ENCODE peak calls at places on chromosome 1, in seven cellular contexts. I, W, Q, M, T, C and Y are unnamed samples.

GRCh38 chr1:193556042-193556441 is 369.6 kb upstream of the B3GALT2 start:
- DNase-seq in I (no peak), W (no peak), Q (no peak), M (no peak), T (no peak), C (no peak), Y (no peak)

GRCh38 chr1:157597959-157598667 is at the start of gene FCRL4:
- DNase-seq in I (no peak), W (no peak), Q (no peak), M (no peak), T (no peak), C (no peak), Y (no peak)

GRCh38 chr1:42385283-42385682 is 4.7 kb downstream of the RIMKLA start:
- DNase-seq in I (no peak), W (no peak), Q (peak), M (no peak), T (no peak), C (no peak), Y (no peak)

GRCh38 chr1:52702886-52703787 is 5.0 kb upstream of the COA7 start:
- DNase-seq in I (peak), W (no peak), Q (peak), M (peak), T (peak), C (peak), Y (peak)

GRCh38 chr1:69016468-69016867 is 519.6 kb upstream of the DEPDC1 start:
- DNase-seq in I (no peak), W (no peak), Q (no peak), M (no peak), T (no peak), C (no peak), Y (no peak)

GRCh38 chr1:244065960-244066388 is 14.9 kb downstream of the ZBTB18 start:
- DNase-seq in I (no peak), W (peak), Q (peak), M (no peak), T (no peak), C (no peak), Y (no peak)

GRCh38 chr1:109768335-109768650 is 4.6 kb upstream of the EPS8L3 start:
- DNase-seq in I (no peak), W (no peak), Q (no peak), M (no peak), T (no peak), C (no peak), Y (no peak)

GRCh38 chr1:6927626-6928025 is 142.4 kb downstream of the CAMTA1 start:
- DNase-seq in I (no peak), W (no peak), Q (no peak), M (no peak), T (no peak), C (no peak), Y (no peak)

GRCh38 chr1:76086597-76086996 is 12.1 kb downstream of the ST6GALNAC3 start:
- DNase-seq in I (no peak), W (no peak), Q (no peak), M (no peak), T (no peak), C (no peak), Y (no peak)

GRCh38 chr1:3663999-3664699 is 11.8 kb downstream of the TP73 start:
- DNase-seq in I (no peak), W (no peak), Q (no peak), M (no peak), T (no peak), C (no peak), Y (no peak)

GRCh38 chr1:112542206-112542973 is 33.6 kb downstream of the WNT2B start:
- DNase-seq in I (no peak), W (no peak), Q (no peak), M (no peak), T (peak), C (no peak), Y (no peak)

GRCh38 chr1:18796950-18797349 is 62.5 kb downstream of the TAS1R2 start:
- DNase-seq in I (no peak), W (no peak), Q (no peak), M (no peak), T (no peak), C (no peak), Y (no peak)

GRCh38 chr1:110626890-110627289 is 20.7 kb upstream of the KCNA2 start:
- DNase-seq in I (no peak), W (no peak), Q (no peak), M (no peak), T (no peak), C (peak), Y (no peak)

GRCh38 chr1:234986750-234987414 is 141.8 kb downstream of the TOMM20 start:
- DNase-seq in I (no peak), W (no peak), Q (peak), M (peak), T (no peak), C (no peak), Y (no peak)

GRCh38 chr1:169367096-169367685 is 406 bp downstream of the NME7 start:
- DNase-seq in I (no peak), W (no peak), Q (no peak), M (no peak), T (no peak), C (no peak), Y (no peak)

GRCh38 chr1:100868364-100868995 is 26.2 kb downstream of the EXTL2 start:
- DNase-seq in I (no peak), W (peak), Q (peak), M (no peak), T (no peak), C (no peak), Y (no peak)

GRCh38 chr1:176802316-176802715 is 339.3 kb downstream of the PAPPA2 start:
- DNase-seq in I (no peak), W (no peak), Q (no peak), M (no peak), T (no peak), C (no peak), Y (no peak)

GRCh38 chr1:176796583-176796982 is 333.6 kb downstream of the PAPPA2 start:
- DNase-seq in I (no peak), W (no peak), Q (no peak), M (no peak), T (no peak), C (no peak), Y (no peak)

GRCh38 chr1:176800978-176801552 is 338.1 kb downstream of the PAPPA2 start:
- DNase-seq in I (no peak), W (no peak), Q (no peak), M (no peak), T (no peak), C (no peak), Y (no peak)

GRCh38 chr1:176801553-176802020 is 338.6 kb downstream of the PAPPA2 start:
- DNase-seq in I (no peak), W (no peak), Q (no peak), M (no peak), T (no peak), C (no peak), Y (no peak)

GRCh38 chr1:176799327-176799726 is 336.4 kb downstream of the PAPPA2 start:
- DNase-seq in I (no peak), W (no peak), Q (no peak), M (no peak), T (no peak), C (no peak), Y (no peak)
- TF ChIP-seq CTCF in I (no peak), W (no peak), Q (no peak), M (no peak), T (no peak), C (no peak), Y (no peak)

DNA sequence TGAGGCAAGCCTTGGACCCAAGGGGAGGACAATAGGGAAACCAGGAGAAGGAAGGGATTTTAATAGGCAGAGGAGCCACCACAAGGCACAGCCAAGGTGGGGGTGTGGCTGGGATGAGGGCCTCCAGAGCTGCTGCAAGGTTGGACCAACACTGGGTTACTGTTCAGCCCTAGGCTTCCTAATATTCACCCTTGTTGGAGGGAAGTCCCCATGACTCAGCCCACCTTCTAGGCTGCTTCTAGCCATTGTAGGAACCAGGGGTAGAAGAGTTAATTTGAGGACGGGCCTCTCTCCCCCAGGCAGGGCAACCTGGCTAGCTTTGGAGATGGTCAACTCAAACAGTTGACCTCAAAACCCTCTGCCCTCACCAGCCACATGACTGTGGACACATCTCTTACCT is 59.5 kb downstream of the KCNN3 start:
- DNase-seq in I (no peak), W (no peak), Q (no peak), M (no peak), T (no peak), C (no peak), Y (no peak)
- TF ChIP-seq CTCF in I (no peak), W (no peak), Q (no peak), M (no peak), T (no peak), C (no peak), Y (no peak)

DNA sequence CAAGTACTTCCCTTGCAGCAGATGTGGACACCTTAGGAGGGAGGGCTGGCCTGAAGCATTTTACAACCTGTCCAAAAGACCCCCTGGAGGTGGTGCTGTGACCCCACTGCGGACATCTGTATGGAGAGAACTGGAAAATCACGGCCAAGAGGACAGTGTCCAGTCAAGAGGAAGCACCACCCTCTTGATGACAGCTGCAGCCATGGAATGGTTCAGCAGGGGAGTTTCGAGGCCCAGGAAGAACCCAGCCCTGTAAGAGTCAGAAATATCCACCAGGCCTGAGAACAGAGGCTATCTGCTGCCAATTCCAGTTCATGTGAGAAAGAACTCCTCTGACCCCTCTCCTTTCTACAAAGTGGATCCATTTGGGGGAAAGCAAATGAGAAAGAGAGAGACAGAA is 126.8 kb downstream of the PLXNA2 start:
- DNase-seq in I (no peak), W (no peak), Q (no peak), M (no peak), T (no peak), C (no peak), Y (no peak)
- TF ChIP-seq CTCF in I (no peak), W (no peak), Q (no peak), M (no peak), T (no peak), C (no peak), Y (no peak)

GRCh38 chr1:173489149-173489600 is 12.0 kb downstream of the PRDX6 start:
- DNase-seq in I (no peak), W (no peak), Q (peak), M (no peak), T (peak), C (no peak), Y (peak)
- TF ChIP-seq CTCF in I (no peak), W (no peak), Q (no peak), M (no peak), T (no peak), C (no peak), Y (no peak)

DNA sequence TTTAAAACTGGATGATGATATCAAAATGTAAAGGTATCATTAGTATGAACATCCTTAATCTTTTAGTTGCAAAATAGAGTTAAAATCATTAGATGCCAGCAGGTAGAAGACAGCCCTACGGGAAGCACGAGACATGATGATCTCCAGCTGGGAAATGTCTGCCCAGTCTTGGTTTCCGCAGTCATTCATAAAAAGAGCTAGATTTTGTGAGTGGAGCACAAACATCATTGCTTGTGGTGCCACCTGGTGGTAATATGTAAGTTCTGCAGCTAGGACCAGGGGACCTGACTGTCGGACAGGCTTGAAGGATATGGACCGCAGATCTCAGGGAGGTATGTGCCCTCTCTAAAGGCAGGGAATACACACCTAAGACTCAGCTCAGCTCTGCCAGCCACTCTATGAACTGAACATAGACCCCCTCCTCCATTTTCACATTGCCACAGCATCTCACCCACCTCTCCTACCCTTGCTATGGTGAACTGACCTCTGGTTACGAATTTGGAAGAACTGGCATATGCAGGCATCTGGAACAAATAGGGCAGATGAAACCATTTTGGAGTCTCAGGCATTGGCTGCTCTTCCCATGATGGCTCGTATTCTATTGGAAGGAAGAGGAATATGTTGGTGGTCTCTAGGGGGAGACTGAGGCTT is 9.2 kb downstream of the FCMR start:
- DNase-seq in I (peak), W (no peak), Q (peak), M (peak), T (peak), C (peak), Y (peak)
- TF ChIP-seq CTCF in I (peak), W (peak), Q (peak), M (peak), T (peak), C (peak), Y (peak)

GRCh38 chr1:116134178-116134773 is 23.1 kb downstream of the MAB21L3 start:
- DNase-seq in I (no peak), W (no peak), Q (no peak), M (no peak), T (no peak), C (peak), Y (no peak)
- TF ChIP-seq CTCF in I (no peak), W (peak), Q (peak), M (no peak), T (no peak), C (peak), Y (peak)

DNA sequence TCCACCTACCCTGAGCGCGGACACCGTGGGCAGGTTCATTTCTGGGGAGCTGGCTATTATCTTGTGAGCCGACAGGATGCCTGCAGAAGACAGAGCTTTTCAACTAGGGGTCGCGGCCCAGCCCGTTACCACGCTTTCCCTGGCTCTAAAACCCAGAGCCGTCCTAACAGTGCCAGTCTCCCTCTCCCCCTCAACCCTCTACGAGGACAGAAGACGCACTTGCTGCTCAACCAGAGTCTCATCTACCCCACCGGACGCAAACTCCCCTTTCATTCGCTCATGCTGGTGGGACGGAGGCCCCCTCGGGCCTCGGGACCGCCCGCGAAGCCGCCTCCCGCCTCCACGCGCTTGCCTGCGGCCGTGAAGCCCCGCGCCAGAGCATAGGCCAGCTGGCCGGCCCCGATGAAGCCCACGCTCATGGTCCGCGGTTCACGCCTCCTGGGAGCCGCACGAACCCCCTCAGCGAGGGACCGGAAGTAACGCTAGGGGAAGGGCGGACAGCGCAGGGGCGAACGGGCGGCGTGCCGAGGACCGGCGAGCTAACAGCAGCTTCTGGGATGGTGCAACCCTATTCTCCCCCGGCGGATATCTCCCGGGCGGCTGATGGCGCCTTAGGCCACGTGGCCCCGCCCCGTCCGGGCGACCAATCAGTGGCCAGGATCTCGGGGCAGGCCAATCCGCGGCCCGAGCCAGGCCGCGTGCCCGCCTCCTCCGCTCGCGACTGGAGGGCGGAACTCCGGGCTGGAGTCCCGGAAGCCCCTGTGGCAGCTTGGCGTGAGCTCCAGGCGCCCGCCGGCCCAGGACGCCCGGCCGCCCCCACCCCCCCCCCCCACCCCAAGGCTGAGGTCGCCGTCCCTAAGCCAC is at the start of gene PYCR2:
- DNase-seq in I (peak), W (peak), Q (peak), M (peak), T (peak), C (peak), Y (peak)
- TF ChIP-seq CTCF in I (no peak), W (no peak), Q (no peak), M (no peak), T (no peak), C (no peak), Y (no peak)